ENCODE peak calls at places on chromosomes 1 and 21, in eight cellular contexts. K, N, M, E, C, J, S and H are unnamed samples.

GRCh38 chr1:245201827-245202226 is 47.0 kb downstream of the KIF26B start:
- DNase-seq in K (no peak), N (no peak), M (no peak), E (no peak), C (no peak), J (no peak), S (no peak), H (no peak)

GRCh38 chr1:2628933-2629626 is 3.7 kb downstream of the MMEL1 start:
- DNase-seq in K (no peak), N (no peak), M (peak), E (no peak), C (no peak), J (no peak), S (no peak), H (peak)

GRCh38 chr1:240539700-240540414 is 72.1 kb downstream of the GREM2 start:
- DNase-seq in K (peak), N (no peak), M (no peak), E (no peak), C (no peak), J (no peak), S (no peak), H (no peak)

GRCh38 chr1:6785721-6786505 is 659 bp downstream of the CAMTA1 start:
- DNase-seq in K (no peak), N (peak), M (peak), E (no peak), C (peak), J (peak), S (peak), H (peak)

GRCh38 chr1:210883821-210884220 is 250.1 kb downstream of the KCNH1 start:
- DNase-seq in K (no peak), N (no peak), M (no peak), E (no peak), C (no peak), J (no peak), S (no peak), H (no peak)

GRCh38 chr1:150551784-150552691 is 2.8 kb downstream of the ADAMTSL4 start:
- DNase-seq in K (no peak), N (peak), M (peak), E (no peak), C (peak), J (no peak), S (no peak), H (no peak)

GRCh38 chr1:171126504-171126903 is 35.8 kb downstream of the FMO3 start:
- DNase-seq in K (no peak), N (no peak), M (no peak), E (no peak), C (no peak), J (no peak), S (no peak), H (no peak)

GRCh38 chr1:93811646-93812045 is 67.4 kb downstream of the DNTTIP2 start:
- DNase-seq in K (no peak), N (no peak), M (no peak), E (no peak), C (peak), J (no peak), S (no peak), H (no peak)

GRCh38 chr1:3451994-3452865 is 2.2 kb upstream of the ARHGEF16 start:
- DNase-seq in K (no peak), N (no peak), M (no peak), E (no peak), C (no peak), J (no peak), S (no peak), H (no peak)

GRCh38 chr1:186202174-186202843 is 172.7 kb downstream of the TPR start:
- DNase-seq in K (no peak), N (no peak), M (no peak), E (no peak), C (no peak), J (no peak), S (no peak), H (no peak)

GRCh38 chr1:20380616-20381035 is 90.0 kb downstream of the VWA5B1 start:
- DNase-seq in K (peak), N (no peak), M (no peak), E (no peak), C (peak), J (no peak), S (no peak), H (no peak)

GRCh38 chr1:5348732-5349465 is 643.3 kb downstream of the NPHP4 start:
- DNase-seq in K (no peak), N (no peak), M (no peak), E (no peak), C (no peak), J (no peak), S (no peak), H (no peak)

GRCh38 chr1:205791568-205792180 is 16.4 kb upstream of the RAB29 start:
- DNase-seq in K (peak), N (peak), M (no peak), E (peak), C (peak), J (peak), S (peak), H (peak)

GRCh38 chr21:43864806-43865470 is at the start of gene AGPAT3:
- DNase-seq in K (no peak), N (no peak), M (peak), E (no peak), C (peak), J (no peak), S (peak), H (peak)

GRCh38 chr1:155175927-155176371 is 2.3 kb downstream of the TRIM46 start:
- DNase-seq in K (peak), N (peak), M (peak), E (no peak), C (no peak), J (no peak), S (no peak), H (no peak)

GRCh38 chr1:153942766-153943549 is 3.6 kb downstream of the DENND4B start:
- DNase-seq in K (no peak), N (no peak), M (no peak), E (no peak), C (no peak), J (no peak), S (no peak), H (no peak)

GRCh38 chr1:244730153-244730933 is 77.4 kb downstream of the DESI2 start:
- DNase-seq in K (peak), N (peak), M (no peak), E (no peak), C (peak), J (peak), S (no peak), H (peak)

GRCh38 chr21:36744560-36745231 is 45.8 kb downstream of the SIM2 start:
- DNase-seq in K (no peak), N (no peak), M (peak), E (no peak), C (peak), J (no peak), S (no peak), H (peak)